ENCODE peak calls at places on chromosomes 2 and 18, in eight cellular contexts. One of them, this sample, is unnamed.

GRCh38 chr2:124187948-124188347 is 162.9 kb downstream of the CNTNAP5 start:
- DNase-seq in HT-29: no peak
- DNase-seq in central memory CD4-positive, alpha-beta T cell: no peak
- DNase-seq in GDM1: no peak
- DNase-seq in kidney tubule cell: no peak
- DNase-seq in stimulated activated CD4-positive, alpha-beta T cell treated with anti-CD3 and anti-CD28 coated beads, Interleukin-4, amount 100 ng/mL, for 48 hours: no peak
- DNase-seq in T-cell: no peak
- DNase-seq in glomerular endothelial cell: no peak
- DNase-seq in this sample: no peak

GRCh38 chr18:3037423-3037915 is 24.5 kb upstream of the LPIN2 start:
- DNase-seq in HT-29: peak
- DNase-seq in central memory CD4-positive, alpha-beta T cell: no peak
- DNase-seq in GDM1: no peak
- DNase-seq in kidney tubule cell: peak
- DNase-seq in stimulated activated CD4-positive, alpha-beta T cell treated with anti-CD3 and anti-CD28 coated beads, Interleukin-4, amount 100 ng/mL, for 48 hours: no peak
- DNase-seq in T-cell: no peak
- DNase-seq in glomerular endothelial cell: peak
- DNase-seq in this sample: no peak

GRCh38 chr18:9760641-9761040 is 52.5 kb downstream of the RAB31 start:
- DNase-seq in HT-29: no peak
- DNase-seq in central memory CD4-positive, alpha-beta T cell: no peak
- DNase-seq in GDM1: no peak
- DNase-seq in kidney tubule cell: no peak
- DNase-seq in stimulated activated CD4-positive, alpha-beta T cell treated with anti-CD3 and anti-CD28 coated beads, Interleukin-4, amount 100 ng/mL, for 48 hours: no peak
- DNase-seq in T-cell: no peak
- DNase-seq in glomerular endothelial cell: no peak
- DNase-seq in this sample: no peak

GRCh38 chr2:56444339-56444738 is 260.5 kb downstream of the CCDC85A start:
- DNase-seq in HT-29: peak
- DNase-seq in central memory CD4-positive, alpha-beta T cell: no peak
- DNase-seq in GDM1: no peak
- DNase-seq in kidney tubule cell: peak
- DNase-seq in stimulated activated CD4-positive, alpha-beta T cell treated with anti-CD3 and anti-CD28 coated beads, Interleukin-4, amount 100 ng/mL, for 48 hours: no peak
- DNase-seq in T-cell: no peak
- DNase-seq in glomerular endothelial cell: peak
- DNase-seq in this sample: no peak

GRCh38 chr2:62568983-62569837 is 63.2 kb upstream of the TMEM17 start:
- DNase-seq in HT-29: peak
- DNase-seq in central memory CD4-positive, alpha-beta T cell: no peak
- DNase-seq in GDM1: no peak
- DNase-seq in kidney tubule cell: peak
- DNase-seq in stimulated activated CD4-positive, alpha-beta T cell treated with anti-CD3 and anti-CD28 coated beads, Interleukin-4, amount 100 ng/mL, for 48 hours: no peak
- DNase-seq in T-cell: no peak
- DNase-seq in glomerular endothelial cell: no peak
- DNase-seq in this sample: no peak

GRCh38 chr2:240423788-240424191 is 11.7 kb upstream of the GPC1 start:
- DNase-seq in HT-29: no peak
- DNase-seq in central memory CD4-positive, alpha-beta T cell: no peak
- DNase-seq in GDM1: no peak
- DNase-seq in kidney tubule cell: no peak
- DNase-seq in stimulated activated CD4-positive, alpha-beta T cell treated with anti-CD3 and anti-CD28 coated beads, Interleukin-4, amount 100 ng/mL, for 48 hours: no peak
- DNase-seq in T-cell: no peak
- DNase-seq in glomerular endothelial cell: no peak
- DNase-seq in this sample: no peak

GRCh38 chr2:191105082-191105481 is 45.7 kb downstream of the STAT4 start:
- DNase-seq in HT-29: no peak
- DNase-seq in central memory CD4-positive, alpha-beta T cell: no peak
- DNase-seq in GDM1: no peak
- DNase-seq in kidney tubule cell: peak
- DNase-seq in stimulated activated CD4-positive, alpha-beta T cell treated with anti-CD3 and anti-CD28 coated beads, Interleukin-4, amount 100 ng/mL, for 48 hours: no peak
- DNase-seq in T-cell: no peak
- DNase-seq in glomerular endothelial cell: no peak
- DNase-seq in this sample: no peak

GRCh38 chr2:121038831-121039230 is 246.2 kb downstream of the TFCP2L1 start:
- DNase-seq in HT-29: no peak
- DNase-seq in central memory CD4-positive, alpha-beta T cell: no peak
- DNase-seq in GDM1: no peak
- DNase-seq in kidney tubule cell: peak
- DNase-seq in stimulated activated CD4-positive, alpha-beta T cell treated with anti-CD3 and anti-CD28 coated beads, Interleukin-4, amount 100 ng/mL, for 48 hours: no peak
- DNase-seq in T-cell: no peak
- DNase-seq in glomerular endothelial cell: no peak
- DNase-seq in this sample: no peak

GRCh38 chr2:10188211-10188610 is 65.7 kb downstream of the RRM2 start:
- DNase-seq in HT-29: peak
- DNase-seq in central memory CD4-positive, alpha-beta T cell: no peak
- DNase-seq in GDM1: no peak
- DNase-seq in kidney tubule cell: peak
- DNase-seq in stimulated activated CD4-positive, alpha-beta T cell treated with anti-CD3 and anti-CD28 coated beads, Interleukin-4, amount 100 ng/mL, for 48 hours: no peak
- DNase-seq in T-cell: no peak
- DNase-seq in glomerular endothelial cell: no peak
- DNase-seq in this sample: no peak

GRCh38 chr2:193743089-193743488 is 1548.4 kb upstream of the TMEFF2 start:
- DNase-seq in HT-29: no peak
- DNase-seq in central memory CD4-positive, alpha-beta T cell: no peak
- DNase-seq in GDM1: no peak
- DNase-seq in kidney tubule cell: no peak
- DNase-seq in stimulated activated CD4-positive, alpha-beta T cell treated with anti-CD3 and anti-CD28 coated beads, Interleukin-4, amount 100 ng/mL, for 48 hours: no peak
- DNase-seq in T-cell: no peak
- DNase-seq in glomerular endothelial cell: no peak
- DNase-seq in this sample: no peak

GRCh38 chr2:205024822-205025518 is 479.7 kb downstream of the PARD3B start:
- DNase-seq in HT-29: no peak
- DNase-seq in central memory CD4-positive, alpha-beta T cell: no peak
- DNase-seq in GDM1: peak
- DNase-seq in kidney tubule cell: peak
- DNase-seq in stimulated activated CD4-positive, alpha-beta T cell treated with anti-CD3 and anti-CD28 coated beads, Interleukin-4, amount 100 ng/mL, for 48 hours: peak
- DNase-seq in T-cell: no peak
- DNase-seq in glomerular endothelial cell: peak
- DNase-seq in this sample: no peak

GRCh38 chr2:112706170-112706664 is 14.6 kb upstream of the NT5DC4 start:
- DNase-seq in HT-29: no peak
- DNase-seq in central memory CD4-positive, alpha-beta T cell: peak
- DNase-seq in GDM1: peak
- DNase-seq in kidney tubule cell: peak
- DNase-seq in stimulated activated CD4-positive, alpha-beta T cell treated with anti-CD3 and anti-CD28 coated beads, Interleukin-4, amount 100 ng/mL, for 48 hours: no peak
- DNase-seq in T-cell: peak
- DNase-seq in glomerular endothelial cell: no peak
- DNase-seq in this sample: peak

GRCh38 chr2:109148991-109149645 is 20.1 kb downstream of the SH3RF3 start:
- DNase-seq in HT-29: no peak
- DNase-seq in central memory CD4-positive, alpha-beta T cell: no peak
- DNase-seq in GDM1: no peak
- DNase-seq in kidney tubule cell: no peak
- DNase-seq in stimulated activated CD4-positive, alpha-beta T cell treated with anti-CD3 and anti-CD28 coated beads, Interleukin-4, amount 100 ng/mL, for 48 hours: no peak
- DNase-seq in T-cell: no peak
- DNase-seq in glomerular endothelial cell: no peak
- DNase-seq in this sample: no peak

GRCh38 chr2:104598636-104599035 is 255.3 kb upstream of the POU3F3 start:
- DNase-seq in HT-29: no peak
- DNase-seq in central memory CD4-positive, alpha-beta T cell: no peak
- DNase-seq in GDM1: no peak
- DNase-seq in kidney tubule cell: no peak
- DNase-seq in stimulated activated CD4-positive, alpha-beta T cell treated with anti-CD3 and anti-CD28 coated beads, Interleukin-4, amount 100 ng/mL, for 48 hours: no peak
- DNase-seq in T-cell: no peak
- DNase-seq in glomerular endothelial cell: no peak
- DNase-seq in this sample: no peak

GRCh38 chr18:62954341-62954740 is 239.0 kb downstream of the PHLPP1 start:
- DNase-seq in HT-29: no peak
- DNase-seq in central memory CD4-positive, alpha-beta T cell: no peak
- DNase-seq in GDM1: no peak
- DNase-seq in kidney tubule cell: peak
- DNase-seq in stimulated activated CD4-positive, alpha-beta T cell treated with anti-CD3 and anti-CD28 coated beads, Interleukin-4, amount 100 ng/mL, for 48 hours: no peak
- DNase-seq in T-cell: no peak
- DNase-seq in glomerular endothelial cell: no peak
- DNase-seq in this sample: no peak

GRCh38 chr2:112493858-112494648 is 12.1 kb downstream of the TTL start:
- DNase-seq in HT-29: peak
- DNase-seq in central memory CD4-positive, alpha-beta T cell: no peak
- DNase-seq in GDM1: no peak
- DNase-seq in kidney tubule cell: peak
- DNase-seq in stimulated activated CD4-positive, alpha-beta T cell treated with anti-CD3 and anti-CD28 coated beads, Interleukin-4, amount 100 ng/mL, for 48 hours: no peak
- DNase-seq in T-cell: no peak
- DNase-seq in glomerular endothelial cell: no peak
- DNase-seq in this sample: no peak

GRCh38 chr2:239588451-239589269 is 187.8 kb upstream of the HDAC4 start:
- DNase-seq in HT-29: no peak
- DNase-seq in central memory CD4-positive, alpha-beta T cell: no peak
- DNase-seq in GDM1: no peak
- DNase-seq in kidney tubule cell: no peak
- DNase-seq in stimulated activated CD4-positive, alpha-beta T cell treated with anti-CD3 and anti-CD28 coated beads, Interleukin-4, amount 100 ng/mL, for 48 hours: no peak
- DNase-seq in T-cell: no peak
- DNase-seq in glomerular endothelial cell: no peak
- DNase-seq in this sample: no peak

GRCh38 chr2:69997296-69998184 is 36.1 kb upstream of the ASPRV1 start:
- DNase-seq in HT-29: peak
- DNase-seq in central memory CD4-positive, alpha-beta T cell: no peak
- DNase-seq in GDM1: no peak
- DNase-seq in kidney tubule cell: peak
- DNase-seq in stimulated activated CD4-positive, alpha-beta T cell treated with anti-CD3 and anti-CD28 coated beads, Interleukin-4, amount 100 ng/mL, for 48 hours: peak
- DNase-seq in T-cell: no peak
- DNase-seq in glomerular endothelial cell: no peak
- DNase-seq in this sample: no peak

GRCh38 chr18:3305933-3306332 is 44.0 kb downstream of the MYL12B start:
- DNase-seq in HT-29: no peak
- DNase-seq in central memory CD4-positive, alpha-beta T cell: no peak
- DNase-seq in GDM1: no peak
- DNase-seq in kidney tubule cell: no peak
- DNase-seq in stimulated activated CD4-positive, alpha-beta T cell treated with anti-CD3 and anti-CD28 coated beads, Interleukin-4, amount 100 ng/mL, for 48 hours: no peak
- DNase-seq in T-cell: no peak
- DNase-seq in glomerular endothelial cell: no peak
- DNase-seq in this sample: no peak

GRCh38 chr2:39380525-39381150 is 56.4 kb downstream of the MAP4K3 start:
- DNase-seq in HT-29: no peak
- DNase-seq in central memory CD4-positive, alpha-beta T cell: no peak
- DNase-seq in GDM1: no peak
- DNase-seq in kidney tubule cell: no peak
- DNase-seq in stimulated activated CD4-positive, alpha-beta T cell treated with anti-CD3 and anti-CD28 coated beads, Interleukin-4, amount 100 ng/mL, for 48 hours: no peak
- DNase-seq in T-cell: no peak
- DNase-seq in glomerular endothelial cell: no peak
- DNase-seq in this sample: no peak

GRCh38 chr2:227990937-227991336 is 119.5 kb downstream of the DAW1 start:
- DNase-seq in HT-29: no peak
- DNase-seq in central memory CD4-positive, alpha-beta T cell: no peak
- DNase-seq in GDM1: no peak
- DNase-seq in kidney tubule cell: no peak
- DNase-seq in stimulated activated CD4-positive, alpha-beta T cell treated with anti-CD3 and anti-CD28 coated beads, Interleukin-4, amount 100 ng/mL, for 48 hours: no peak
- DNase-seq in T-cell: no peak
- DNase-seq in glomerular endothelial cell: no peak
- DNase-seq in this sample: no peak

GRCh38 chr2:29212009-29212408 is 96.8 kb downstream of the CLIP4 start:
- DNase-seq in HT-29: peak
- DNase-seq in central memory CD4-positive, alpha-beta T cell: no peak
- DNase-seq in GDM1: no peak
- DNase-seq in kidney tubule cell: no peak
- DNase-seq in stimulated activated CD4-positive, alpha-beta T cell treated with anti-CD3 and anti-CD28 coated beads, Interleukin-4, amount 100 ng/mL, for 48 hours: no peak
- DNase-seq in T-cell: no peak
- DNase-seq in glomerular endothelial cell: no peak
- DNase-seq in this sample: no peak

GRCh38 chr2:147040585-147041494 is 804.0 kb upstream of the ACVR2A start:
- DNase-seq in HT-29: peak
- DNase-seq in central memory CD4-positive, alpha-beta T cell: no peak
- DNase-seq in GDM1: no peak
- DNase-seq in kidney tubule cell: no peak
- DNase-seq in stimulated activated CD4-positive, alpha-beta T cell treated with anti-CD3 and anti-CD28 coated beads, Interleukin-4, amount 100 ng/mL, for 48 hours: no peak
- DNase-seq in T-cell: no peak
- DNase-seq in glomerular endothelial cell: no peak
- DNase-seq in this sample: no peak

GRCh38 chr18:50453732-50454131 is 78.9 kb downstream of the SKA1 start:
- DNase-seq in HT-29: no peak
- DNase-seq in central memory CD4-positive, alpha-beta T cell: no peak
- DNase-seq in GDM1: no peak
- DNase-seq in kidney tubule cell: no peak
- DNase-seq in stimulated activated CD4-positive, alpha-beta T cell treated with anti-CD3 and anti-CD28 coated beads, Interleukin-4, amount 100 ng/mL, for 48 hours: no peak
- DNase-seq in T-cell: no peak
- DNase-seq in glomerular endothelial cell: no peak
- DNase-seq in this sample: no peak

GRCh38 chr2:47558116-47559078 is 155.4 kb downstream of the MSH2 start:
- DNase-seq in HT-29: no peak
- DNase-seq in central memory CD4-positive, alpha-beta T cell: no peak
- DNase-seq in GDM1: no peak
- DNase-seq in kidney tubule cell: peak
- DNase-seq in stimulated activated CD4-positive, alpha-beta T cell treated with anti-CD3 and anti-CD28 coated beads, Interleukin-4, amount 100 ng/mL, for 48 hours: no peak
- DNase-seq in T-cell: no peak
- DNase-seq in glomerular endothelial cell: no peak
- DNase-seq in this sample: no peak

GRCh38 chr18:31819106-31819924 is 58.6 kb upstream of the SLC25A52 start:
- DNase-seq in HT-29: peak
- DNase-seq in central memory CD4-positive, alpha-beta T cell: peak
- DNase-seq in GDM1: peak
- DNase-seq in kidney tubule cell: peak
- DNase-seq in stimulated activated CD4-positive, alpha-beta T cell treated with anti-CD3 and anti-CD28 coated beads, Interleukin-4, amount 100 ng/mL, for 48 hours: no peak
- DNase-seq in T-cell: no peak
- DNase-seq in glomerular endothelial cell: peak
- DNase-seq in this sample: no peak

GRCh38 chr2:53911434-53912189 is 51.8 kb upstream of the GPR75 start:
- DNase-seq in HT-29: no peak
- DNase-seq in central memory CD4-positive, alpha-beta T cell: no peak
- DNase-seq in GDM1: no peak
- DNase-seq in kidney tubule cell: no peak
- DNase-seq in stimulated activated CD4-positive, alpha-beta T cell treated with anti-CD3 and anti-CD28 coated beads, Interleukin-4, amount 100 ng/mL, for 48 hours: no peak
- DNase-seq in T-cell: no peak
- DNase-seq in glomerular endothelial cell: no peak
- DNase-seq in this sample: no peak

GRCh38 chr2:12764075-12764722 is 47.5 kb downstream of the TRIB2 start:
- DNase-seq in HT-29: no peak
- DNase-seq in central memory CD4-positive, alpha-beta T cell: no peak
- DNase-seq in GDM1: no peak
- DNase-seq in kidney tubule cell: no peak
- DNase-seq in stimulated activated CD4-positive, alpha-beta T cell treated with anti-CD3 and anti-CD28 coated beads, Interleukin-4, amount 100 ng/mL, for 48 hours: no peak
- DNase-seq in T-cell: no peak
- DNase-seq in glomerular endothelial cell: no peak
- DNase-seq in this sample: no peak

GRCh38 chr2:233061007-233061590 is 957 bp downstream of the INPP5D start:
- DNase-seq in HT-29: no peak
- DNase-seq in central memory CD4-positive, alpha-beta T cell: no peak
- DNase-seq in GDM1: peak
- DNase-seq in kidney tubule cell: no peak
- DNase-seq in stimulated activated CD4-positive, alpha-beta T cell treated with anti-CD3 and anti-CD28 coated beads, Interleukin-4, amount 100 ng/mL, for 48 hours: no peak
- DNase-seq in T-cell: no peak
- DNase-seq in glomerular endothelial cell: no peak
- DNase-seq in this sample: no peak

GRCh38 chr2:149015926-149016563 is 22.5 kb upstream of the LYPD6B start:
- DNase-seq in HT-29: no peak
- DNase-seq in central memory CD4-positive, alpha-beta T cell: no peak
- DNase-seq in GDM1: no peak
- DNase-seq in kidney tubule cell: no peak
- DNase-seq in stimulated activated CD4-positive, alpha-beta T cell treated with anti-CD3 and anti-CD28 coated beads, Interleukin-4, amount 100 ng/mL, for 48 hours: no peak
- DNase-seq in T-cell: no peak
- DNase-seq in glomerular endothelial cell: no peak
- DNase-seq in this sample: no peak

GRCh38 chr18:33677891-33678290 is 99.9 kb downstream of the ASXL3 start:
- DNase-seq in HT-29: no peak
- DNase-seq in central memory CD4-positive, alpha-beta T cell: no peak
- DNase-seq in GDM1: no peak
- DNase-seq in kidney tubule cell: no peak
- DNase-seq in stimulated activated CD4-positive, alpha-beta T cell treated with anti-CD3 and anti-CD28 coated beads, Interleukin-4, amount 100 ng/mL, for 48 hours: no peak
- DNase-seq in T-cell: no peak
- DNase-seq in glomerular endothelial cell: no peak
- DNase-seq in this sample: no peak